ENCODE peak calls at places on chromosomes 5 and 9, in four cellular contexts. One of them, this sample, is unnamed.

GRCh38 chr5:111511174-111512025 is 935 bp downstream of the STARD4 start:
- DNase-seq in A549: no peak
- DNase-seq in transverse colon: no peak
- DNase-seq in heart left ventricle: no peak
- DNase-seq in this sample: no peak

GRCh38 chr9:109640232-109641078 is 139.5 kb upstream of the PALM2AKAP2 start:
- DNase-seq in heart left ventricle: peak
- DNase-seq in transverse colon: peak
- DNase-seq in A549: peak
- DNase-seq in this sample: peak

GRCh38 chr5:95631991-95632675 is 12.2 kb downstream of the GPR150 start:
- DNase-seq in A549: peak
- DNase-seq in heart left ventricle: no peak
- DNase-seq in transverse colon: peak
- DNase-seq in this sample: no peak

GRCh38 chr5:10324519-10325370 is 17.0 kb upstream of the CMBL start:
- DNase-seq in heart left ventricle: no peak
- DNase-seq in transverse colon: no peak
- DNase-seq in A549: no peak
- DNase-seq in this sample: no peak

GRCh38 chr5:93705896-93706295 is 35.5 kb downstream of the POU5F2 start:
- DNase-seq in heart left ventricle: no peak
- DNase-seq in A549: no peak
- DNase-seq in transverse colon: no peak
- DNase-seq in this sample: no peak

GRCh38 chr9:134212809-134213507 is 48.6 kb upstream of the RNU6ATAC start:
- DNase-seq in heart left ventricle: no peak
- DNase-seq in transverse colon: no peak
- DNase-seq in A549: no peak
- DNase-seq in this sample: peak

GRCh38 chr9:78613006-78613405 is 316.1 kb downstream of the PSAT1 start:
- DNase-seq in heart left ventricle: no peak
- DNase-seq in A549: no peak
- DNase-seq in transverse colon: no peak
- DNase-seq in this sample: no peak

GRCh38 chr5:172777381-172778222 is 6.6 kb upstream of the DUSP1 start:
- DNase-seq in heart left ventricle: peak
- DNase-seq in A549: peak
- DNase-seq in transverse colon: peak
- DNase-seq in this sample: peak

GRCh38 chr5:89584339-89584956 is 701.5 kb upstream of the MEF2C start:
- DNase-seq in heart left ventricle: no peak
- DNase-seq in A549: no peak
- DNase-seq in transverse colon: no peak
- DNase-seq in this sample: no peak

GRCh38 chr9:89844535-89844934 is 239.7 kb downstream of the GADD45G start:
- DNase-seq in heart left ventricle: no peak
- DNase-seq in A549: no peak
- DNase-seq in transverse colon: no peak
- DNase-seq in this sample: peak

GRCh38 chr9:122777935-122778671 is 10.6 kb upstream of the OR5C1 start:
- DNase-seq in transverse colon: no peak
- DNase-seq in A549: peak
- DNase-seq in heart left ventricle: no peak
- DNase-seq in this sample: no peak

GRCh38 chr9:111481885-111482636 is 2.1 kb downstream of the ECPAS start:
- DNase-seq in transverse colon: no peak
- DNase-seq in A549: peak
- DNase-seq in heart left ventricle: no peak
- DNase-seq in this sample: no peak

GRCh38 chr5:746258-746761 is 38.2 kb downstream of the ZDHHC11B start:
- DNase-seq in A549: no peak
- DNase-seq in transverse colon: no peak
- DNase-seq in heart left ventricle: no peak
- DNase-seq in this sample: no peak

GRCh38 chr9:20552874-20553624 is 69.2 kb downstream of the MLLT3 start:
- DNase-seq in heart left ventricle: no peak
- DNase-seq in transverse colon: no peak
- DNase-seq in A549: peak
- DNase-seq in this sample: no peak

GRCh38 chr5:154092356-154092755 is 53.6 kb downstream of the MFAP3 start:
- DNase-seq in A549: peak
- DNase-seq in transverse colon: no peak
- DNase-seq in heart left ventricle: no peak
- DNase-seq in this sample: no peak

GRCh38 chr9:126957687-126958053 is 43.1 kb downstream of the RALGPS1 start:
- DNase-seq in A549: no peak
- DNase-seq in heart left ventricle: no peak
- DNase-seq in transverse colon: no peak
- DNase-seq in this sample: no peak

GRCh38 chr5:124659798-124660197 is 86.6 kb downstream of the ZNF608 start:
- DNase-seq in transverse colon: no peak
- DNase-seq in A549: no peak
- DNase-seq in heart left ventricle: no peak
- DNase-seq in this sample: no peak

GRCh38 chr5:16803831-16804230 is 132.3 kb downstream of the MYO10 start:
- DNase-seq in heart left ventricle: no peak
- DNase-seq in transverse colon: no peak
- DNase-seq in A549: no peak
- DNase-seq in this sample: no peak

GRCh38 chr5:50863771-50864170 is 197.3 kb downstream of the PARP8 start:
- DNase-seq in A549: no peak
- DNase-seq in transverse colon: no peak
- DNase-seq in heart left ventricle: no peak
- DNase-seq in this sample: no peak

GRCh38 chr9:6884960-6885359 is 127.2 kb downstream of the KDM4C start:
- DNase-seq in A549: no peak
- DNase-seq in heart left ventricle: no peak
- DNase-seq in transverse colon: no peak
- DNase-seq in this sample: no peak
- TF ChIP-seq POLR2A in A549: no peak
- TF ChIP-seq POLR2A in heart left ventricle: no peak
- TF ChIP-seq POLR2A in transverse colon: no peak
- TF ChIP-seq POLR2A in this sample: no peak

GRCh38 chr5:147403659-147404640 is 105.9 kb downstream of the DPYSL3 start:
- DNase-seq in heart left ventricle: peak
- DNase-seq in transverse colon: peak
- DNase-seq in A549: peak
- DNase-seq in this sample: no peak
- TF ChIP-seq POLR2A in heart left ventricle: no peak
- TF ChIP-seq POLR2A in transverse colon: no peak
- TF ChIP-seq POLR2A in A549: no peak
- TF ChIP-seq POLR2A in this sample: no peak

DNA sequence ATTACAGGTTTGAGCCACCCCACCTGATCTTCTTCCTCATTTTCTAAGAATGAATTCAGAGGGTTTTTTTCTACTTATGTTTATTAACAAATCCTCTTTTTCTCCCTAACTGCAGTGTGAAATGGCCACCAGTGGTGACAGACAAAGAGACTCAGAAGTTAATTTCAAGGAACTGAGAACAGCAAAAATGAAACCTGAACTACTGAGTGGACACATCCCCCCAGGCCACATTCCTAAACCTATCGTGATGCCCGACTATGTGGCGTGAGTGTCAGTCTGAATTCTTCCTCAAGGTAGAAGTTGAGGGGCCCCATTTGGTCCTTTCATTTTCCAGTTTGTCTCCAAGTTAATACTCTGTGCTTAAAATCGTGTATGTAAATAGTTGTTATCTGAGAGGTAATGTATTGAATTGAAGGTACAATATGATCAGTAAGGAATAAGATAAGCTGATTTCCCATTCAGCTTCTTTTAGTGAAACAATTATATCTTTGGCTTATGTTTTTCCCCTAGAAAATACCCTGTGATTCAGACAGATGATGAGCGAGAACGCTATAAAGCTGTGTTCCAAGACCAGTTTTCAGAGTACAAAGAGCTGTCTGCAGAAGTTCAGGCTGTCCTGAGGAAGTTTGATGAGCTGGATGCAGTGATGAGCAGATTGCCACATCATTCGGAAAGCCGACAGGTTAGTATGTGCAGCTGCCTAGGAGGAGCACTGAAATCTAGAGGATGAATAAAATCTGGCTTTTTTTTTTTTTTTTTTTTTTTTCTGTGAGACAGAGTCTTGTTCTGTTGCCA is 17.7 kb downstream of the MARVELD2 start:
- DNase-seq in A549: no peak
- DNase-seq in heart left ventricle: no peak
- DNase-seq in transverse colon: no peak
- DNase-seq in this sample: no peak
- TF ChIP-seq POLR2A in A549: no peak
- TF ChIP-seq POLR2A in heart left ventricle: no peak
- TF ChIP-seq POLR2A in transverse colon: no peak
- TF ChIP-seq POLR2A in this sample: no peak

GRCh38 chr9:116501871-116502270 is 185.2 kb upstream of the TRIM32 start:
- DNase-seq in transverse colon: no peak
- DNase-seq in A549: peak
- DNase-seq in heart left ventricle: no peak
- DNase-seq in this sample: no peak
- TF ChIP-seq POLR2A in transverse colon: no peak
- TF ChIP-seq POLR2A in A549: no peak
- TF ChIP-seq POLR2A in heart left ventricle: no peak
- TF ChIP-seq POLR2A in this sample: no peak

GRCh38 chr5:132293992-132294727 is at the start of gene SLC22A4:
- DNase-seq in A549: peak
- DNase-seq in transverse colon: peak
- DNase-seq in heart left ventricle: peak
- DNase-seq in this sample: peak
- TF ChIP-seq POLR2A in A549: peak
- TF ChIP-seq POLR2A in transverse colon: peak
- TF ChIP-seq POLR2A in heart left ventricle: peak
- TF ChIP-seq POLR2A in this sample: no peak

GRCh38 chr5:122420126-122420525 is 108.1 kb downstream of the SNCAIP start:
- DNase-seq in heart left ventricle: no peak
- DNase-seq in A549: no peak
- DNase-seq in transverse colon: no peak
- DNase-seq in this sample: no peak
- TF ChIP-seq POLR2A in heart left ventricle: no peak
- TF ChIP-seq POLR2A in A549: no peak
- TF ChIP-seq POLR2A in transverse colon: no peak
- TF ChIP-seq POLR2A in this sample: no peak

GRCh38 chr9:121350993-121351561 is 19.0 kb downstream of the STOM start:
- DNase-seq in transverse colon: peak
- DNase-seq in heart left ventricle: peak
- DNase-seq in A549: peak
- DNase-seq in this sample: no peak
- TF ChIP-seq POLR2A in transverse colon: no peak
- TF ChIP-seq POLR2A in heart left ventricle: no peak
- TF ChIP-seq POLR2A in A549: no peak
- TF ChIP-seq POLR2A in this sample: no peak

DNA sequence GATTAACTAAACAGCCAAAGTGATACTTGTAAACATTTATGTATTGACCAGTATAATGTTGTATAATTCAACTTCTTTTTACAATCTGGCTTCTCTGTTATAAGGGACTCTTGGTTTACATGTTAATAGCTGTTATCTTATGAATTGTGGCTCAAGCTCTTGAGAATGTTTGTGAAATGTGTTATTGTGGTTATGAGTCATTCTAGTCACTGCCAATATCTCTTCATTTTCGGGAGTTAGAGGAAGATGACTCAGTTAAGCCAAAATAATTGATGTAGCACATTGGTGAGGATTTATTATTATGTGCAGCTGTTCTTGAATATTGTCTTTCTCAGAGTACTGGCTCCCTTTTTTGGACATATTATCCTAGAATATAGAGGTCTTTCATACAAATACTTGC is 655.2 kb upstream of the RIOK2 start:
- DNase-seq in A549: peak
- DNase-seq in heart left ventricle: no peak
- DNase-seq in transverse colon: no peak
- DNase-seq in this sample: no peak
- TF ChIP-seq POLR2A in A549: no peak
- TF ChIP-seq POLR2A in heart left ventricle: no peak
- TF ChIP-seq POLR2A in transverse colon: no peak
- TF ChIP-seq POLR2A in this sample: no peak

GRCh38 chr9:35813434-35814105 is 1.3 kb downstream of the HINT2 start:
- DNase-seq in transverse colon: no peak
- DNase-seq in A549: peak
- DNase-seq in heart left ventricle: no peak
- DNase-seq in this sample: no peak

GRCh38 chr9:35811364-35812024 is 568 bp downstream of the SPAG8 start:
- DNase-seq in A549: no peak
- DNase-seq in heart left ventricle: peak
- DNase-seq in transverse colon: no peak
- DNase-seq in this sample: no peak

GRCh38 chr9:35814841-35815543 is at the start of gene HINT2:
- DNase-seq in heart left ventricle: peak
- DNase-seq in transverse colon: peak
- DNase-seq in A549: peak
- DNase-seq in this sample: peak

GRCh38 chr9:35814106-35814840 is 569 bp downstream of the HINT2 start:
- DNase-seq in heart left ventricle: peak
- DNase-seq in A549: peak
- DNase-seq in transverse colon: peak
- DNase-seq in this sample: peak

GRCh38 chr9:35812025-35812602 is at the start of gene SPAG8:
- DNase-seq in transverse colon: peak
- DNase-seq in A549: peak
- DNase-seq in heart left ventricle: peak
- DNase-seq in this sample: peak
- TF ChIP-seq POLR2A in transverse colon: peak
- TF ChIP-seq POLR2A in A549: peak
- TF ChIP-seq POLR2A in heart left ventricle: no peak
- TF ChIP-seq POLR2A in this sample: no peak

GRCh38 chr5:174532453-174533126 is 191.8 kb upstream of the MSX2 start:
- DNase-seq in transverse colon: peak
- DNase-seq in A549: peak
- DNase-seq in heart left ventricle: peak
- DNase-seq in this sample: no peak
- TF ChIP-seq POLR2A in transverse colon: no peak
- TF ChIP-seq POLR2A in A549: no peak
- TF ChIP-seq POLR2A in heart left ventricle: no peak
- TF ChIP-seq POLR2A in this sample: no peak

This sample was measured in spleen.